ENCODE peak calls at places on chromosomes 13 and 19, in six cellular contexts. X is ovary, Z is cardiac muscle cell, R is HFFc6, C is tibial artery, U is D721Med. A is an unnamed sample.

GRCh38 chr19:12202250-12202649 is 39.4 kb downstream of the ZNF136 start:
- DNase-seq in X (no peak), Z (peak), R (no peak), C (no peak), U (no peak), A (no peak)

GRCh38 chr19:14561832-14562351 is 10.0 kb downstream of the NDUFB7 start:
- DNase-seq in X (no peak), Z (peak), R (no peak), C (peak), U (no peak), A (no peak)

GRCh38 chr19:3121821-3122511 is 13.9 kb upstream of the GNA15 start:
- DNase-seq in X (no peak), Z (no peak), R (no peak), C (no peak), U (no peak), A (no peak)

GRCh38 chr19:15672580-15673175 is at the start of gene CYP4F12:
- DNase-seq in X (peak), Z (peak), R (peak), C (peak), U (no peak), A (no peak)

GRCh38 chr19:46935066-46935663 is 74.4 kb downstream of the ARHGAP35 start:
- DNase-seq in X (no peak), Z (no peak), R (no peak), C (no peak), U (no peak), A (no peak)

GRCh38 chr19:35949131-35949530 is 13.0 kb downstream of the LRFN3 start:
- DNase-seq in X (no peak), Z (no peak), R (no peak), C (no peak), U (no peak), A (no peak)

GRCh38 chr13:39918837-39919236 is 263.4 kb downstream of the COG6 start:
- DNase-seq in X (no peak), Z (peak), R (no peak), C (no peak), U (no peak), A (no peak)

GRCh38 chr19:16824658-16825311 is 4.4 kb upstream of the SIN3B start:
- DNase-seq in X (no peak), Z (peak), R (peak), C (no peak), U (no peak), A (no peak)

GRCh38 chr19:543912-544608 is at the start of gene GZMM:
- DNase-seq in X (no peak), Z (no peak), R (no peak), C (no peak), U (no peak), A (no peak)

DNA sequence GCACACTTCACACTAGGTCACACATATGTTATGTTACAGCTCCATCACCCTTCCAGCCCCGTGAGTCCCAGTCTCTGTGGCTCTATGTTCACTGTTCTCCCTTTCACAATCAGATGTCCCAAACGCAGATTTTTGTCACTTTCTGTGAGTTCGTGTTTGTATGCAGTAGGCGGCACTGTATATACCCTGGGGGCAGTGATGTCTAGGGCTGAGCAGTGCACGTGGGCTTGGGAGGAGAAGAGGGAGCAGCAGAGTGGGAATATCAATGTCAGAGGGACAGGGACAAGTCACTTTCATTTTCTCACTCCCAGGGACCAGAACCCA is 22.0 kb downstream of the PSG1 start:
- DNase-seq in X (no peak), Z (no peak), R (no peak), C (no peak), U (no peak), A (no peak)
- TF ChIP-seq CTCF in X (no peak), Z (no peak), R (peak), C (no peak), U (no peak), A (no peak)

GRCh38 chr13:45492538-45492937 is 27.8 kb downstream of the COG3 start:
- DNase-seq in X (no peak), Z (peak), R (peak), C (no peak), U (no peak), A (no peak)

DNA sequence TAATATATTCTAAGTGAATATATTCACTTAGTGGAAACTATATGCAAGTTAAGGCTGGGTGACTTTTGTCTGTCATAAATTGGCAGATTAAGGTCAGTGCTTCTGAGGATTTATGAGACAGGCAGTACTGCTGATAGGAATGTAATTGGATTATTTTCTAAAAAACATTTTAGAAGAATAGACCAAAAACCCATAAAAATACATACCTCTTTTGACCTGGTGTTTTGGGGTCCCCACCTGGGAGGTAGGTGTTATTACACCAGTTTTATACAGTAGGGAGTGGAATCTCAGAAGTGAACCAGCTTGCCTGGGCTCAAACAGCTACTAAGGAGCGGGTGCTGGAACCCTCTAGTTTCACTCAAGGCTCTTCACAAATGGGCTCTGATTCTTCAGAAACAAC is 25.3 kb downstream of the COG3 start:
- DNase-seq in X (no peak), Z (no peak), R (no peak), C (no peak), U (no peak), A (no peak)
- TF ChIP-seq CTCF in X (no peak), Z (no peak), R (peak), C (no peak), U (no peak), A (no peak)

DNA sequence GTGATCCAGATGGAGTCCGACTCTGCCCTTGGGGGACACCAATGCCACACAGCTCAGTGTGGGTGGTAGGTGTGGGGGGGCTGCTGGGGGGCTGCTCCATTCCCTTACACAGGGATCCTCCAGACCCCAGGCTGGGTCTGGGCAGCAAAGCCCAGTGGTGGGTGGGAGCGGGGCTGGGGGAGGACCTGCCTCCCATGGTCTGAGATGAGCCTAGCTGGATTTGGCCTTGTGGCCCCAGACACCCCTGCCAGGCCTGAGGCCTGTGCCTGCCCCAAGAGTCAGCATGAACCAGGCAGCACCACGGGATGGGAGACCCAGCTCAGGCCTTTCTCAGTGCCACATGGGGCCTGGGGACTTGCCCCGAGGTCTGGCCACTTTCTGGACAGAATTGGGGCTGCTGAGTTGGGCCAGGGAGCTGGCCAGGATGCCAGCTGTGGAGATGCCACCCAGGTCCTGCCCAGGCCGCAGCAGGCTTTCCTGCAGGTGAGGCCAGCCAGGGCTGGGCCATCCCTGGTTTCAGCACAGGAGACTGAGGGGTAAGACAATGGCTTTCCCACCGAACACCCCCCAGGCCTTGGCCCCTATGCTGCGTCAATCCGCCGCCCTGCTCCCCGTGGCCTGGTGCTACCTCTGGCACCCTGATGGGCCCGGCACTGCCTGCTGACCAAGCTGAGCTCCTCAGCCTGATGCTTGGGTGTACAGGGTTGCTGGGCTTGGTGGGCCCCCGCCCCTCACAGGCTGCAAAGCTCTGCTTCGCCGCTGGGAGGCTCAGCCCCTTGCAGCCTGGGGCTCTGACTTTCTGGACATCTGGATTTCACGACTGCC is 24.2 kb downstream of the CEBPG start:
- DNase-seq in X (no peak), Z (no peak), R (no peak), C (peak), U (no peak), A (no peak)
- TF ChIP-seq CTCF in X (no peak), Z (peak), R (peak), C (no peak), U (no peak), A (no peak)

DNA sequence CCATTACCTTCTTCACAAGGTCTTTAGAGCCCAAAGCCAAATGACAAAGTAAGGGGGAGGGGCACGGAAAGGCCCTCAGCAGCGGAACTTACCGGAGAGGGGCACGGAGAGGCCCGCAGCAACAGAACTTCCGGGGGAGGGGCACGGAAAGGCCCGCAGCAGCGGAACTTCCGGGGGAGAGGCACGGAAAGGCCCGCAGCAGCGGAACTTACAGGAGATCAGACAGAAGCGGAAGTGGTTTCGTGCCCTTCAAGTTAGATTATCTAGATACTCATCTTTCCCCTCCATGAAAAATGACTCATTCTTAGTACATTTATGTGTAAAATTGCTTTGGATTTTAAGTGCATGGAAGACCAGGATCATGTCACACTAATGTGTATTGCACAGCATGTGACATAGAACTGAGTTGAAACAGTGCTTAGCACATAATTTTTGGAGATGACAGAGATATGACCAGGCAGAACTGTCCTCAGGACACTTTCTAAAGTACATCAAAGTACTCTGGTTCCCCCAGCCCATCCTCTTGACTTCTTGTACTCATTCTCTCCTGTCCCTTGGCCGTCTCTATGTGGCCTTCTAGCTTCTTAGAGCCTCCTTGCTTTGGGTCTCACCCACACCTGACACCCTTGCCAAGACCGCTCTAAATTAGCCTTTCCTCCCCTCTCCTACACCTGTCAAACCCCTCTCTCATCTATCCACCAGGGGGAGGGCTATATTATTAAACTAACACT is 25.7 kb upstream of the TPTE2 start:
- DNase-seq in X (no peak), Z (peak), R (peak), C (no peak), U (no peak), A (no peak)
- TF ChIP-seq CTCF in X (no peak), Z (no peak), R (no peak), C (no peak), U (no peak), A (no peak)

GRCh38 chr13:49446473-49446872 is 2.4 kb downstream of the SETDB2 start:
- DNase-seq in X (no peak), Z (no peak), R (no peak), C (no peak), U (no peak), A (no peak)

GRCh38 chr13:49441846-49442245 is 2.0 kb downstream of the CAB39L start:
- DNase-seq in X (no peak), Z (peak), R (peak), C (no peak), U (no peak), A (no peak)

GRCh38 chr13:49443327-49443688 is 556 bp downstream of the CAB39L start:
- DNase-seq in X (no peak), Z (peak), R (no peak), C (no peak), U (no peak), A (no peak)

GRCh38 chr13:49444517-49445395 is 682 bp downstream of the SETDB2 start:
- DNase-seq in X (no peak), Z (peak), R (peak), C (no peak), U (no peak), A (peak)

DNA sequence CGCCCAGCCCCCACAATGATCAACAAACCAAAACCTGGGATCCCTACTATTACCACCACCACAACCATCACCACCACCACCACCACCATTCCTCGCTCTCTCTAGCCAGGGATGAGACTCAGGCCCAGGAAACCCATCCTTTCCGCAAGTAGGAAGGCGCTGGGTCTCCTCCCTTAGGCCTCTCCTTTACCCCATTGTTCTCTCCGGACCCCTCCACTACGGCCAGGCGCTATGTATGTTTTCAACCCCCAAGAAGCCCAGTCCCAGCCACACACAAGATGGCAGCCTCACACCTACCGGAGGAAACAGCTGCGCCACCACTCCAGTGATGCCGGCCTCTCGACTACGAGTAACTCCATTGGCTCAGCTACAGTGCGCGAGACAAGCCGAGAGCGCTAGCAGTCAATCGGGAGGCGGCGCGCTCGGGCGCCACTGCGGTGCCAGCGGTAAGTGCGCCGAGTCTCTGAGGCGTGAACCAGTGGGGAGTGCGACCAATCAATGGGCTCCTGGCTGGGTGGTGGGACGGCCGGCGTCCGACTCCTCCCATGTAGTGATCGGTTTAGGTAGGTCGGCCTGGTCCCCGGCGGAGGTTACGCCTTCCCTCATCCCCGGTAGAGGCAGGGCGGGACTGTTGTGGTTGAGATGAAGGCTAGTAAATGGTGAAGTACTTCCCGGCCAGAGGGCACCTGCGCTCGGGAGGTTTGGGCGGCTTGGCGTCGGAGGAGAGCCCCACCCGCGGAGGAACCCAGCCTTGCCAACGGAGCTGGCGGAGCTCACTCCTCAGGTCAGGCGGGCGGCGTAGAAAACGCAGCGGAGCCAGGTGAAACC is at the start of the genes CAB39L and SETDB2:
- DNase-seq in X (peak), Z (peak), R (peak), C (peak), U (peak), A (peak)
- TF ChIP-seq CTCF in X (peak), Z (peak), R (peak), C (peak), U (no peak), A (peak)

DNA sequence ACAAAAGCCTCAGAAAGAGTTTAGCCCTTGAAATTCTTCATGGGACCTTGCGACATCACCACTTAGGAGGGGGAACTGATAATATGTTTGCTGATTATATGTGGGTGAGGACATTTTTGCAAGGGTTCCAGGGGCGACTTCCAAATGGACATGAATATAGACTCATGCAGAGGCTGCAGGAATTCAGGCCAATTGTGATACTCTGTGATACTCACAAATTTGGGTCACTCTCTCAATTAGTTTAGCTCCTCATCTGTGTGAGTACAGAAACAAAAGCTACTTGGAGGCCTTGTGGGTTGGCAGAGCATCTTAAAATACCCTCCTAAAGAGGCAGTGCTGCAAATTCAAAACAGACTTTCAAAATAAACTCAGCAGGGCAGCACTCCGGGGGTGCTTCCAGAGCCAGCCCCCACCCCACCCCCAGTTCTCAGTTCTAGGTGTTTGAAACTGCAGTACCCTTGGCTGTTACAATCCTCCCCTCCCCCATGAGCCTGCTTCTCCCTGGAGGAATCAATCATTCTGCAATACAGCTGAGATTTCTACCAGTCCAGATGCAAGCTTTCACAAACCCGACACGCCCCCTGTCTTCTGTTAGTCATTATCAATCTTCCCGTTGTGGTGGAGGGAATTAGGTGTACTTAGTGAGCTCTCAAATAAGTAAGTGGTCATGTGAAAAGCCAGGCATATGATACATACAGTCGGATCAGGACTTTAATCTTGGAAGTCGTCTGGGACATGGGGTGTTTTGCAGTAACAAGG is 96.9 kb upstream of the MBNL2 start:
- DNase-seq in X (peak), Z (peak), R (peak), C (no peak), U (peak), A (peak)
- TF ChIP-seq CTCF in X (no peak), Z (peak), R (peak), C (no peak), U (peak), A (no peak)

A was measured in AG09319.